ENCODE peak calls at places on chromosomes 13 and 19, in six cellular contexts. One of them, this sample, is unnamed.

GRCh38 chr13:113345486-113345885 is 18.4 kb downstream of the GRTP1 start:
- DNase-seq in activated CD4-positive, CD25-positive, alpha-beta regulatory T cell: no peak
- DNase-seq in NCI-H446 treated with DMSO at 0.1 percent for 48 hours: no peak
- DNase-seq in NCI-H82: peak
- DNase-seq in esophagus squamous epithelium: no peak
- DNase-seq in NCI-H187: no peak
- DNase-seq in this sample: no peak

GRCh38 chr19:50819636-50820035 is 4.0 kb downstream of the KLK1 start:
- DNase-seq in activated CD4-positive, CD25-positive, alpha-beta regulatory T cell: no peak
- DNase-seq in NCI-H446 treated with DMSO at 0.1 percent for 48 hours: no peak
- DNase-seq in NCI-H82: no peak
- DNase-seq in esophagus squamous epithelium: no peak
- DNase-seq in NCI-H187: no peak
- DNase-seq in this sample: no peak

GRCh38 chr13:27353166-27353583 is 71.2 kb upstream of the GTF3A start:
- DNase-seq in activated CD4-positive, CD25-positive, alpha-beta regulatory T cell: no peak
- DNase-seq in NCI-H446 treated with DMSO at 0.1 percent for 48 hours: no peak
- DNase-seq in NCI-H82: peak
- DNase-seq in esophagus squamous epithelium: no peak
- DNase-seq in NCI-H187: no peak
- DNase-seq in this sample: no peak

GRCh38 chr19:30441011-30441410 is 68.8 kb downstream of the ZNF536 start:
- DNase-seq in activated CD4-positive, CD25-positive, alpha-beta regulatory T cell: no peak
- DNase-seq in NCI-H446 treated with DMSO at 0.1 percent for 48 hours: no peak
- DNase-seq in NCI-H82: no peak
- DNase-seq in esophagus squamous epithelium: no peak
- DNase-seq in NCI-H187: no peak
- DNase-seq in this sample: no peak

GRCh38 chr19:461664-462551 is 1.1 kb upstream of the SHC2 start:
- DNase-seq in activated CD4-positive, CD25-positive, alpha-beta regulatory T cell: no peak
- DNase-seq in NCI-H446 treated with DMSO at 0.1 percent for 48 hours: peak
- DNase-seq in NCI-H82: peak
- DNase-seq in esophagus squamous epithelium: no peak
- DNase-seq in NCI-H187: peak
- DNase-seq in this sample: peak

GRCh38 chr13:27053902-27054595 is 117.6 kb downstream of the USP12 start:
- DNase-seq in activated CD4-positive, CD25-positive, alpha-beta regulatory T cell: no peak
- DNase-seq in NCI-H446 treated with DMSO at 0.1 percent for 48 hours: no peak
- DNase-seq in NCI-H82: no peak
- DNase-seq in esophagus squamous epithelium: no peak
- DNase-seq in NCI-H187: no peak
- DNase-seq in this sample: no peak

GRCh38 chr13:87674143-87674772 is 3.1 kb downstream of the SLITRK5 start:
- DNase-seq in activated CD4-positive, CD25-positive, alpha-beta regulatory T cell: no peak
- DNase-seq in NCI-H446 treated with DMSO at 0.1 percent for 48 hours: no peak
- DNase-seq in NCI-H82: peak
- DNase-seq in esophagus squamous epithelium: no peak
- DNase-seq in NCI-H187: no peak
- DNase-seq in this sample: no peak

GRCh38 chr13:80695841-80696240 is 354.9 kb upstream of the SPRY2 start:
- DNase-seq in activated CD4-positive, CD25-positive, alpha-beta regulatory T cell: no peak
- DNase-seq in NCI-H446 treated with DMSO at 0.1 percent for 48 hours: no peak
- DNase-seq in NCI-H82: no peak
- DNase-seq in esophagus squamous epithelium: no peak
- DNase-seq in NCI-H187: no peak
- DNase-seq in this sample: no peak

GRCh38 chr19:34734601-34735103 is 609 bp downstream of the ZNF181 start:
- DNase-seq in activated CD4-positive, CD25-positive, alpha-beta regulatory T cell: no peak
- DNase-seq in NCI-H446 treated with DMSO at 0.1 percent for 48 hours: no peak
- DNase-seq in NCI-H82: no peak
- DNase-seq in esophagus squamous epithelium: no peak
- DNase-seq in NCI-H187: peak
- DNase-seq in this sample: no peak

GRCh38 chr19:31266196-31266595 is 83.0 kb downstream of the TSHZ3 start:
- DNase-seq in activated CD4-positive, CD25-positive, alpha-beta regulatory T cell: no peak
- DNase-seq in NCI-H446 treated with DMSO at 0.1 percent for 48 hours: no peak
- DNase-seq in NCI-H82: no peak
- DNase-seq in esophagus squamous epithelium: no peak
- DNase-seq in NCI-H187: no peak
- DNase-seq in this sample: no peak

GRCh38 chr13:106527806-106528205 is 7.7 kb downstream of the EFNB2 start:
- DNase-seq in activated CD4-positive, CD25-positive, alpha-beta regulatory T cell: no peak
- DNase-seq in NCI-H446 treated with DMSO at 0.1 percent for 48 hours: no peak
- DNase-seq in NCI-H82: peak
- DNase-seq in esophagus squamous epithelium: no peak
- DNase-seq in NCI-H187: peak
- DNase-seq in this sample: no peak

GRCh38 chr13:105804561-105805190 is 730.8 kb downstream of the EFNB2 start:
- DNase-seq in activated CD4-positive, CD25-positive, alpha-beta regulatory T cell: no peak
- DNase-seq in NCI-H446 treated with DMSO at 0.1 percent for 48 hours: peak
- DNase-seq in NCI-H82: no peak
- DNase-seq in esophagus squamous epithelium: no peak
- DNase-seq in NCI-H187: no peak
- DNase-seq in this sample: no peak

GRCh38 chr19:50313812-50314536 is 15.2 kb downstream of the KCNC3 start:
- DNase-seq in activated CD4-positive, CD25-positive, alpha-beta regulatory T cell: no peak
- DNase-seq in NCI-H446 treated with DMSO at 0.1 percent for 48 hours: no peak
- DNase-seq in NCI-H82: no peak
- DNase-seq in esophagus squamous epithelium: no peak
- DNase-seq in NCI-H187: peak
- DNase-seq in this sample: peak